ENCODE peak calls at places on chromosomes 7 and 10, in six cellular contexts. S, C, G, K, L and E are unnamed samples.

GRCh38 chr10:102951316-102951715 is 33.2 kb downstream of the CNNM2 start:
- DNase-seq in S (no peak), C (no peak), G (peak), K (peak), L (no peak), E (no peak)

GRCh38 chr7:122528879-122529481 is 169.9 kb downstream of the RNF133 start:
- DNase-seq in S (peak), C (peak), G (peak), K (peak), L (no peak), E (no peak)

GRCh38 chr10:34697366-34698247 is 117.5 kb downstream of the PARD3 start:
- DNase-seq in S (no peak), C (no peak), G (no peak), K (peak), L (no peak), E (no peak)

GRCh38 chr10:121734517-121735137 is 136.4 kb upstream of the FGFR2 start:
- DNase-seq in S (no peak), C (no peak), G (peak), K (no peak), L (peak), E (no peak)

GRCh38 chr7:22696672-22697071 is 30.3 kb upstream of the IL6 start:
- DNase-seq in S (no peak), C (no peak), G (no peak), K (peak), L (no peak), E (no peak)

GRCh38 chr7:936131-937054 is 18.1 kb downstream of the ADAP1 start:
- DNase-seq in S (no peak), C (peak), G (peak), K (peak), L (no peak), E (peak)

GRCh38 chr10:11595395-11595692 is 16.1 kb downstream of the USP6NL start:
- DNase-seq in S (no peak), C (peak), G (peak), K (peak), L (no peak), E (no peak)

GRCh38 chr10:131429141-131429540 is 117.6 kb upstream of the TCERG1L start:
- DNase-seq in S (no peak), C (no peak), G (no peak), K (no peak), L (no peak), E (no peak)

GRCh38 chr7:2886900-2887299 is 42.8 kb upstream of the GNA12 start:
- DNase-seq in S (peak), C (peak), G (peak), K (peak), L (no peak), E (no peak)

GRCh38 chr7:151115121-151115835 is 29.0 kb downstream of the AGAP3 start:
- DNase-seq in S (no peak), C (no peak), G (peak), K (peak), L (peak), E (no peak)

GRCh38 chr10:91565241-91565640 is 67.6 kb downstream of the PPP1R3C start:
- DNase-seq in S (no peak), C (no peak), G (no peak), K (no peak), L (no peak), E (no peak)

GRCh38 chr10:106582291-106582690 is 582.2 kb downstream of the SORCS1 start:
- DNase-seq in S (no peak), C (no peak), G (peak), K (peak), L (no peak), E (no peak)

GRCh38 chr10:113681533-113682470 is 2.1 kb downstream of the CASP7 start:
- DNase-seq in S (no peak), C (no peak), G (peak), K (no peak), L (no peak), E (no peak)
- H3K4me3 ChIP-seq in S (peak), C (no peak), G (no peak), K (peak), L (no peak), E (no peak)

DNA sequence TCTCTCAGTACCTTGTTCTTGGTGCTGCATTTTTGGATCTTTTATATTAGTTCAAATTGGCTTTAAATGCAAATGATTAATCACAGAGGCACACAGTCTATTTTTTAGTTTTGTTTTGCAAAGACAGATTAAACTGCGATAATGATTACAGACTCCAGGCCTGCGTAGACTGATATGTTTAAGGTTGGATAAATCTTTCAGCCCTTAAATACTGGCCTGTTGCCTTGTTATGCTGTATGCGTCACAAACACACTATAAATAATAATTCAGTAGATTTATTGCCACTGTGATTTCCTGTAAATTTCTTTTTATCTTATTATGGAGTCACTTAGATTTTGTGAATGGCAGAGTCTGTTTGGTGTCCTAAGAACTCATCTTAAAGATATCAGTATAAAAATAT is 19.4 kb downstream of the CACNB2 start:
- DNase-seq in S (no peak), C (no peak), G (peak), K (no peak), L (no peak), E (no peak)
- H3K4me3 ChIP-seq in S (no peak), C (no peak), G (no peak), K (peak), L (no peak), E (no peak)

DNA sequence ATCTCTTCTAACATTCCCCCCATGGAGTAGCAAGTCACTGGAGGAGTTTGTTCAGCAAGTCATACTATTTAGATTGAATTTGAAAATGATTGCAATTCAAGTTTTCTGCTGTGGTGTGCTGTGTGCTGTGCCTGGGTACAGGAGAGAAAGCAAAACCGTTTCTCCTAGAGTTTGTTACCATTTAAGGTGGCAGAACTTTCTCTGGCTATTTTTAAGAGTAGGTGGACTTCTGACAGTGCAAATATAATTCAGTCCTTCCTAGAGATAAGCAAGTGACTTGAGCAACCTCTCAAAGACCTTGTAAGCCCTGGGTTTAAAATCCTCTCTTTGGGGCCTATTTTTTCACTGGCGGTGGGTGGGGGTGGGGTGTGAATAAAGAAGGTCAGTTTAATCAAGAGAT is 42.9 kb upstream of the FGL2 start:
- DNase-seq in S (no peak), C (no peak), G (no peak), K (no peak), L (no peak), E (no peak)
- H3K4me3 ChIP-seq in S (no peak), C (no peak), G (no peak), K (no peak), L (no peak), E (no peak)

DNA sequence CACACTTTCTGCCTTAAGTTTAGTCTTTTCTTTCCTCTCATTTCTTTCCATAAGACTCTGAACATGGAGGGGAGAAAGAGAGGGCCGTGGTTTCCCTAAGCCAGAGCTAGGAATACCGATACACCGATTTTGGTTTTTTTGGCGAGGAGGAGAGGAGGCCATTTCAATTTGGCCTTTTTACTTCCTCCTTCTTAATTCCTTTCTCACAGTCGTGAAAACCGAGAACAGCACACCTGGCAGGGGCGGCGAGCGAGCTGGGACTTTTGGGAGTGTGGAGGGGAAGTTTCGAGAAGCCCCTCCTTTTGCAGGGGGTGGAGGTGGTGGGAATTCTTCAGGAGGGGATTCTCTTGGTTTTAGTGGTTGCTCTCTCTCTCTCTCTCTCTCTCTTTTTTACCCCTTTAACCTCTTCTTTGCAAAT is 6.2 kb downstream of the GATA3 start:
- DNase-seq in S (no peak), C (no peak), G (no peak), K (no peak), L (no peak), E (no peak)
- H3K4me3 ChIP-seq in S (no peak), C (no peak), G (no peak), K (no peak), L (peak), E (peak)

GRCh38 chr7:98284335-98285036 is 3.0 kb downstream of the BRI3 start:
- DNase-seq in S (peak), C (peak), G (peak), K (peak), L (no peak), E (peak)

GRCh38 chr7:98283887-98284222 is 2.4 kb downstream of the BRI3 start:
- DNase-seq in S (no peak), C (no peak), G (no peak), K (no peak), L (no peak), E (peak)

GRCh38 chr7:98286093-98286525 is 4.6 kb downstream of the BRI3 start:
- DNase-seq in S (no peak), C (peak), G (peak), K (peak), L (no peak), E (peak)

GRCh38 chr7:98286701-98287485 is 5.4 kb downstream of the BRI3 start:
- DNase-seq in S (no peak), C (no peak), G (no peak), K (no peak), L (no peak), E (peak)

DNA sequence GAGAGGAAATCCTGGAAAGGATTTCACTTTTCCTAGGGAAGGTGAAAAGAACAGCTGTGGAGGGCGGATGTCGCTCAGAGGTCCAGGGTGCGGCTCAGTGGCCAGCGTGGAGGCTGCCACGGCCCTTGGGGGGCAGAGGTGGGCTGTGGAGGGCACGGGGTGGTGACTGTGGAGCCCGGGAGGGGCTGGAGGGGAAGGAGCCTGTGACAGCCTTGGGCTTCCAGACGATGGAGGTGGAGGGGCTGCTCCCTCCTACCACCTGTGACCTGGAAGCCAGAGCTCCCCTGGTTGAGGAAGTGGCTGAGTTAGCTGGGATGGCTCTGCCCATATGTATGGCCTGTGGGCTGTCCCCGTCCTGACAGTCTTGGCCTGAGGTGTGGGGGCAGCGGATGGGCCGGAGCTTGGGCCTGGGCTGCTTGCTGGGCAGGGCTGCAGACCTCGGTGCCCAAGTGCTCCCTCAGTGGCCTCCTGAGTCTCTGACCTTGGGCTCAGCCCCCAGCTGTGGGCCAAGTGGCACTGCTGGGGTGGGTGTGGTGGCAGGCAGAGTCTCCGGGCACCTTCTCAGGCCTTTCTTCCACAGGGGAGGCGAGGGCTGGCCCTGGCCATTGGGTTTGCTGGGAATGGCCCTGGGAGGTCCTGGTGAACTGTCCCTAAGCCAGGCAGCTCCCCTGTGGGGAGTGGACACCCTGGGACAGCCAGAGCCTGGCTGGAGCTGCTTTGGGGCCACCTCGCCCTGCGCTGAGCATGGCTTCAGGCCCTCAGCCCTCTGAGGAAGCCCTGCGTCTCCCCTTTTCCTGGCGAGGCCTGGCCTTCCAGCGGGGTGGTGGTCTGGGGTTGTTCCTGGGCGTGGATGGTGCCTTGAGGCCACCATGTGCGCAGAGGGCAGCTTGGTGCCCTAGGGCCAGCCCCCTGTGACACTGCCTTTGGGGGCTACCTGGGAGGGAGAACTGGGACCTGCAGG is 3.9 kb downstream of the BRI3 start:
- DNase-seq in S (no peak), C (no peak), G (no peak), K (no peak), L (no peak), E (no peak)
- H3K4me3 ChIP-seq in S (peak), C (no peak), G (peak), K (peak), L (no peak), E (peak)